ENCODE peak calls at places on chromosomes 7 and 10, in seven cellular contexts. One of them, this sample, is unnamed.

GRCh38 chr7:76133164-76133775 is 68.4 kb upstream of the SRRM3 start:
- ATAC-seq in K562: no peak
- ATAC-seq in HepG2: no peak
- ATAC-seq in A549: no peak
- ATAC-seq in left lung: no peak
- ATAC-seq in right lobe of liver: peak
- ATAC-seq in pancreas: no peak
- ATAC-seq in this sample: no peak

GRCh38 chr10:13520194-13520593 is 8.6 kb downstream of the BEND7 start:
- ATAC-seq in HepG2: no peak
- ATAC-seq in right lobe of liver: no peak
- ATAC-seq in left lung: no peak
- ATAC-seq in A549: no peak
- ATAC-seq in K562: no peak
- ATAC-seq in pancreas: no peak
- ATAC-seq in this sample: no peak

GRCh38 chr7:128915271-128915819 is 4.8 kb upstream of the KCP start:
- ATAC-seq in K562: no peak
- ATAC-seq in right lobe of liver: no peak
- ATAC-seq in A549: no peak
- ATAC-seq in HepG2: no peak
- ATAC-seq in left lung: no peak
- ATAC-seq in pancreas: no peak
- ATAC-seq in this sample: no peak

GRCh38 chr7:120273476-120273975 is 551 bp downstream of the KCND2 start:
- ATAC-seq in K562: peak
- ATAC-seq in left lung: peak
- ATAC-seq in A549: peak
- ATAC-seq in right lobe of liver: peak
- ATAC-seq in HepG2: peak
- ATAC-seq in pancreas: peak
- ATAC-seq in this sample: peak

GRCh38 chr10:13839430-13839986 is 252.7 kb downstream of the PRPF18 start:
- ATAC-seq in left lung: peak
- ATAC-seq in pancreas: peak
- ATAC-seq in right lobe of liver: peak
- ATAC-seq in A549: peak
- ATAC-seq in HepG2: no peak
- ATAC-seq in K562: no peak
- ATAC-seq in this sample: peak

GRCh38 chr7:24713039-24713793 is 44.0 kb downstream of the GSDME start:
- ATAC-seq in pancreas: no peak
- ATAC-seq in HepG2: no peak
- ATAC-seq in K562: no peak
- ATAC-seq in A549: no peak
- ATAC-seq in left lung: no peak
- ATAC-seq in right lobe of liver: no peak
- ATAC-seq in this sample: no peak

GRCh38 chr7:158779061-158779992 is 50.0 kb downstream of the ESYT2 start:
- ATAC-seq in K562: no peak
- ATAC-seq in left lung: peak
- ATAC-seq in A549: no peak
- ATAC-seq in HepG2: no peak
- ATAC-seq in pancreas: peak
- ATAC-seq in right lobe of liver: no peak
- ATAC-seq in this sample: no peak

GRCh38 chr10:95289003-95289920 is 1.5 kb downstream of the PDLIM1 start:
- ATAC-seq in left lung: peak
- ATAC-seq in HepG2: peak
- ATAC-seq in pancreas: peak
- ATAC-seq in K562: peak
- ATAC-seq in A549: peak
- ATAC-seq in right lobe of liver: peak
- ATAC-seq in this sample: no peak

GRCh38 chr10:1465993-1466764 is 271.1 kb downstream of the ADARB2 start:
- ATAC-seq in pancreas: no peak
- ATAC-seq in HepG2: peak
- ATAC-seq in right lobe of liver: peak
- ATAC-seq in left lung: no peak
- ATAC-seq in K562: peak
- ATAC-seq in A549: peak
- ATAC-seq in this sample: no peak

GRCh38 chr7:107501593-107501992 is 31.7 kb downstream of the GPR22 start:
- ATAC-seq in pancreas: no peak
- ATAC-seq in K562: peak
- ATAC-seq in HepG2: peak
- ATAC-seq in A549: peak
- ATAC-seq in left lung: no peak
- ATAC-seq in right lobe of liver: peak
- ATAC-seq in this sample: no peak

GRCh38 chr10:110486680-110487410 is 10.9 kb upstream of the DUSP5 start:
- ATAC-seq in left lung: no peak
- ATAC-seq in pancreas: no peak
- ATAC-seq in A549: no peak
- ATAC-seq in K562: no peak
- ATAC-seq in HepG2: no peak
- ATAC-seq in right lobe of liver: no peak
- ATAC-seq in this sample: no peak

GRCh38 chr10:128859738-128860386 is 607.2 kb upstream of the MGMT start:
- ATAC-seq in A549: peak
- ATAC-seq in HepG2: no peak
- ATAC-seq in pancreas: no peak
- ATAC-seq in K562: peak
- ATAC-seq in left lung: peak
- ATAC-seq in right lobe of liver: peak
- ATAC-seq in this sample: no peak

GRCh38 chr7:51028128-51028830 is 245.6 kb upstream of the GRB10 start:
- ATAC-seq in right lobe of liver: no peak
- ATAC-seq in pancreas: no peak
- ATAC-seq in K562: no peak
- ATAC-seq in HepG2: no peak
- ATAC-seq in left lung: no peak
- ATAC-seq in A549: no peak
- ATAC-seq in this sample: no peak

GRCh38 chr7:85290252-85290651 is 103.4 kb upstream of the SEMA3D start:
- ATAC-seq in right lobe of liver: no peak
- ATAC-seq in pancreas: no peak
- ATAC-seq in K562: no peak
- ATAC-seq in HepG2: no peak
- ATAC-seq in A549: no peak
- ATAC-seq in left lung: no peak
- ATAC-seq in this sample: no peak

GRCh38 chr7:141590666-141591065 is 39.5 kb downstream of the AGK start:
- ATAC-seq in right lobe of liver: no peak
- ATAC-seq in K562: no peak
- ATAC-seq in left lung: peak
- ATAC-seq in pancreas: no peak
- ATAC-seq in HepG2: no peak
- ATAC-seq in A549: no peak
- ATAC-seq in this sample: no peak

GRCh38 chr10:6191147-6191546 is 11.6 kb upstream of the PFKFB3 start:
- ATAC-seq in A549: no peak
- ATAC-seq in left lung: no peak
- ATAC-seq in right lobe of liver: no peak
- ATAC-seq in K562: no peak
- ATAC-seq in HepG2: no peak
- ATAC-seq in pancreas: no peak
- ATAC-seq in this sample: no peak

DNA sequence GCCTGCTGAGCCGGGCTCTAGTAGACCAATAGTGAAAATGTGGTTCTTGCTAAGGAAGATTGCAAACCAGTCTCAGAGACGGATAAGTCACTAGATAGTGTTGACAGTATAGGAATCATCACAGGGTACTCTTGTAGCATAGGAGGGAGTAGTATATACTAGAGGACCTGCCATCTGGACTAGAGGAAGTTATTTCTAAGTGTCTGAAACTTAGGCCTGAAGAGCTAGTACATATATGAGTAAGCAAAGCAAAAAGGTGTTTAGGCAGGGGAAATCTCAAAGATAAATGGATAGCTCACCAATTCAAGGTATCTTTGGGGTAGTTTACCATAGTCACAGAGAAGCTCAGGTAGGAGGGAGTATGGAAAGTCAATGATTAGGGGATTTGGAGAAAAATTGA is 428.1 kb downstream of the CNTNAP2 start:
- ATAC-seq in pancreas: no peak
- ATAC-seq in HepG2: no peak
- ATAC-seq in left lung: no peak
- ATAC-seq in right lobe of liver: no peak
- ATAC-seq in K562: no peak
- ATAC-seq in A549: no peak
- ATAC-seq in this sample: no peak
- H3K27ac ChIP-seq in pancreas: no peak
- H3K27ac ChIP-seq in HepG2: no peak
- H3K27ac ChIP-seq in left lung: no peak
- H3K27ac ChIP-seq in right lobe of liver: no peak
- H3K27ac ChIP-seq in K562: no peak
- H3K27ac ChIP-seq in A549: no peak
- H3K27ac ChIP-seq in this sample: no peak

GRCh38 chr7:105992888-105993287 is 29.8 kb downstream of the CDHR3 start:
- ATAC-seq in right lobe of liver: no peak
- ATAC-seq in left lung: no peak
- ATAC-seq in K562: no peak
- ATAC-seq in HepG2: no peak
- ATAC-seq in pancreas: no peak
- ATAC-seq in A549: no peak
- ATAC-seq in this sample: no peak

GRCh38 chr7:105989686-105990085 is 26.6 kb downstream of the CDHR3 start:
- ATAC-seq in pancreas: no peak
- ATAC-seq in K562: no peak
- ATAC-seq in right lobe of liver: no peak
- ATAC-seq in HepG2: no peak
- ATAC-seq in left lung: no peak
- ATAC-seq in A549: no peak
- ATAC-seq in this sample: no peak

GRCh38 chr7:105990141-105990540 is 27.1 kb downstream of the CDHR3 start:
- ATAC-seq in A549: no peak
- ATAC-seq in right lobe of liver: no peak
- ATAC-seq in K562: no peak
- ATAC-seq in HepG2: no peak
- ATAC-seq in left lung: no peak
- ATAC-seq in pancreas: no peak
- ATAC-seq in this sample: no peak

GRCh38 chr7:105988277-105988676 is 25.2 kb downstream of the CDHR3 start:
- ATAC-seq in HepG2: peak
- ATAC-seq in pancreas: no peak
- ATAC-seq in right lobe of liver: no peak
- ATAC-seq in A549: no peak
- ATAC-seq in left lung: no peak
- ATAC-seq in K562: no peak
- ATAC-seq in this sample: no peak

GRCh38 chr7:105990726-105991465 is 27.8 kb downstream of the CDHR3 start:
- ATAC-seq in left lung: no peak
- ATAC-seq in K562: peak
- ATAC-seq in right lobe of liver: no peak
- ATAC-seq in HepG2: no peak
- ATAC-seq in A549: peak
- ATAC-seq in pancreas: no peak
- ATAC-seq in this sample: no peak
- TF ChIP-seq CTCF in left lung: no peak
- TF ChIP-seq CTCF in K562: peak
- TF ChIP-seq CTCF in right lobe of liver: no peak
- TF ChIP-seq CTCF in HepG2: no peak
- TF ChIP-seq CTCF in A549: no peak
- TF ChIP-seq CTCF in pancreas: no peak
- TF ChIP-seq CTCF in this sample: no peak

GRCh38 chr10:84415539-84416244 is 87.3 kb downstream of the CCSER2 start:
- ATAC-seq in left lung: peak
- ATAC-seq in pancreas: peak
- ATAC-seq in A549: no peak
- ATAC-seq in K562: no peak
- ATAC-seq in right lobe of liver: peak
- ATAC-seq in HepG2: no peak
- ATAC-seq in this sample: no peak

GRCh38 chr10:84412482-84412881 is 84.1 kb downstream of the CCSER2 start:
- ATAC-seq in right lobe of liver: no peak
- ATAC-seq in K562: no peak
- ATAC-seq in left lung: no peak
- ATAC-seq in HepG2: no peak
- ATAC-seq in A549: no peak
- ATAC-seq in pancreas: no peak
- ATAC-seq in this sample: no peak

GRCh38 chr10:84416245-84416555 is 87.8 kb downstream of the CCSER2 start:
- ATAC-seq in pancreas: no peak
- ATAC-seq in A549: no peak
- ATAC-seq in left lung: no peak
- ATAC-seq in right lobe of liver: no peak
- ATAC-seq in K562: no peak
- ATAC-seq in HepG2: no peak
- ATAC-seq in this sample: no peak
- H3K27ac ChIP-seq in pancreas: peak
- H3K27ac ChIP-seq in A549: no peak
- H3K27ac ChIP-seq in left lung: peak
- H3K27ac ChIP-seq in right lobe of liver: no peak
- H3K27ac ChIP-seq in K562: no peak
- H3K27ac ChIP-seq in HepG2: no peak
- H3K27ac ChIP-seq in this sample: no peak

GRCh38 chr7:16655394-16655793 is 9.4 kb downstream of the BZW2 start:
- ATAC-seq in pancreas: no peak
- ATAC-seq in HepG2: no peak
- ATAC-seq in left lung: no peak
- ATAC-seq in K562: no peak
- ATAC-seq in A549: no peak
- ATAC-seq in right lobe of liver: no peak
- ATAC-seq in this sample: no peak

GRCh38 chr7:16652888-16653287 is 6.9 kb downstream of the BZW2 start:
- ATAC-seq in K562: peak
- ATAC-seq in A549: no peak
- ATAC-seq in HepG2: no peak
- ATAC-seq in pancreas: peak
- ATAC-seq in right lobe of liver: no peak
- ATAC-seq in left lung: peak
- ATAC-seq in this sample: no peak

GRCh38 chr7:16660702-16661464 is 14.9 kb downstream of the BZW2 start:
- ATAC-seq in K562: peak
- ATAC-seq in HepG2: peak
- ATAC-seq in A549: peak
- ATAC-seq in right lobe of liver: peak
- ATAC-seq in pancreas: peak
- ATAC-seq in left lung: peak
- ATAC-seq in this sample: no peak

GRCh38 chr7:16661924-16662323 is 15.9 kb downstream of the BZW2 start:
- ATAC-seq in HepG2: no peak
- ATAC-seq in right lobe of liver: no peak
- ATAC-seq in pancreas: no peak
- ATAC-seq in A549: peak
- ATAC-seq in K562: peak
- ATAC-seq in left lung: no peak
- ATAC-seq in this sample: no peak

GRCh38 chr7:16657656-16658279 is 11.8 kb downstream of the BZW2 start:
- ATAC-seq in left lung: peak
- ATAC-seq in pancreas: peak
- ATAC-seq in right lobe of liver: no peak
- ATAC-seq in K562: peak
- ATAC-seq in HepG2: no peak
- ATAC-seq in A549: peak
- ATAC-seq in this sample: peak
- TF ChIP-seq CTCF in left lung: no peak
- TF ChIP-seq CTCF in pancreas: no peak
- TF ChIP-seq CTCF in right lobe of liver: no peak
- TF ChIP-seq CTCF in K562: peak
- TF ChIP-seq CTCF in HepG2: no peak
- TF ChIP-seq CTCF in A549: no peak
- TF ChIP-seq CTCF in this sample: no peak